ENCODE peak calls at places on chromosomes 7 and 10, in ten cellular contexts. One of them, this sample, is unnamed.

GRCh38 chr10:14386202-14386593 is 55.5 kb upstream of the FRMD4A start:
- DNase-seq in T-helper 1 cell: no peak
- DNase-seq in CD4-positive, CD25-positive, alpha-beta regulatory T cell: no peak
- DNase-seq in CMK: no peak
- DNase-seq in nephron progenitor cell: no peak
- DNase-seq in G401: no peak
- DNase-seq in left ventricle myocardium inferior: no peak
- DNase-seq in activated T-helper 1 cell treated with anti-CD3 and anti-CD28 coated beads, Interleukin-12 subunit alpha, Interleukin-12 subunit beta, Interleukin-2, Interleukin-4 antibody, amounts not matched to agents 30 ng/mL and 10 ng/mL and 1 ng/mL, durations not matched to agents 14 hours and 24 hours and 36 hours: no peak
- DNase-seq in NCI-H1417: no peak
- DNase-seq in NCI-H748 treated with DMSO at 0.1 percent for 48 hours: no peak
- DNase-seq in this sample: no peak

GRCh38 chr10:42753126-42753506 is 29.5 kb upstream of the BMS1 start:
- DNase-seq in CD4-positive, CD25-positive, alpha-beta regulatory T cell: peak; percentile 52
- DNase-seq in left ventricle myocardium inferior: peak; percentile 77
- DNase-seq in activated T-helper 1 cell treated with anti-CD3 and anti-CD28 coated beads, Interleukin-12 subunit alpha, Interleukin-12 subunit beta, Interleukin-2, Interleukin-4 antibody, amounts not matched to agents 30 ng/mL and 10 ng/mL and 1 ng/mL, durations not matched to agents 14 hours and 24 hours and 36 hours: peak; percentile 55
- DNase-seq in G401: peak; percentile 70
- DNase-seq in NCI-H1417: peak; percentile 62
- DNase-seq in NCI-H748 treated with DMSO at 0.1 percent for 48 hours: peak; percentile 8
- DNase-seq in T-helper 1 cell: no peak
- DNase-seq in CMK: no peak
- DNase-seq in nephron progenitor cell: peak; percentile 87
- DNase-seq in this sample: peak; percentile 57

GRCh38 chr7:92436843-92437445 is 10.3 kb upstream of the GATAD1 start:
- DNase-seq in G401: no peak
- DNase-seq in NCI-H1417: no peak
- DNase-seq in CMK: no peak
- DNase-seq in CD4-positive, CD25-positive, alpha-beta regulatory T cell: no peak
- DNase-seq in left ventricle myocardium inferior: no peak
- DNase-seq in NCI-H748 treated with DMSO at 0.1 percent for 48 hours: no peak
- DNase-seq in activated T-helper 1 cell treated with anti-CD3 and anti-CD28 coated beads, Interleukin-12 subunit alpha, Interleukin-12 subunit beta, Interleukin-2, Interleukin-4 antibody, amounts not matched to agents 30 ng/mL and 10 ng/mL and 1 ng/mL, durations not matched to agents 14 hours and 24 hours and 36 hours: no peak
- DNase-seq in nephron progenitor cell: no peak
- DNase-seq in T-helper 1 cell: no peak
- DNase-seq in this sample: no peak

GRCh38 chr10:47456096-47456485 is 27.8 kb downstream of the ANXA8 start:
- DNase-seq in nephron progenitor cell: no peak
- DNase-seq in T-helper 1 cell: no peak
- DNase-seq in CMK: no peak
- DNase-seq in activated T-helper 1 cell treated with anti-CD3 and anti-CD28 coated beads, Interleukin-12 subunit alpha, Interleukin-12 subunit beta, Interleukin-2, Interleukin-4 antibody, amounts not matched to agents 30 ng/mL and 10 ng/mL and 1 ng/mL, durations not matched to agents 14 hours and 24 hours and 36 hours: no peak
- DNase-seq in left ventricle myocardium inferior: no peak
- DNase-seq in CD4-positive, CD25-positive, alpha-beta regulatory T cell: no peak
- DNase-seq in G401: no peak
- DNase-seq in NCI-H1417: no peak
- DNase-seq in NCI-H748 treated with DMSO at 0.1 percent for 48 hours: no peak
- DNase-seq in this sample: no peak

GRCh38 chr7:23713285-23714235 is 3.5 kb downstream of the STK31 start:
- DNase-seq in left ventricle myocardium inferior: no peak
- DNase-seq in CMK: no peak
- DNase-seq in CD4-positive, CD25-positive, alpha-beta regulatory T cell: no peak
- DNase-seq in activated T-helper 1 cell treated with anti-CD3 and anti-CD28 coated beads, Interleukin-12 subunit alpha, Interleukin-12 subunit beta, Interleukin-2, Interleukin-4 antibody, amounts not matched to agents 30 ng/mL and 10 ng/mL and 1 ng/mL, durations not matched to agents 14 hours and 24 hours and 36 hours: no peak
- DNase-seq in G401: no peak
- DNase-seq in nephron progenitor cell: no peak
- DNase-seq in NCI-H748 treated with DMSO at 0.1 percent for 48 hours: no peak
- DNase-seq in T-helper 1 cell: no peak
- DNase-seq in NCI-H1417: no peak
- DNase-seq in this sample: no peak

GRCh38 chr10:33005322-33006282 is 47.6 kb upstream of the ITGB1 start:
- DNase-seq in NCI-H748 treated with DMSO at 0.1 percent for 48 hours: no peak
- DNase-seq in G401: peak; percentile 32
- DNase-seq in CMK: no peak
- DNase-seq in left ventricle myocardium inferior: peak; percentile 71
- DNase-seq in T-helper 1 cell: no peak
- DNase-seq in CD4-positive, CD25-positive, alpha-beta regulatory T cell: peak; percentile 21
- DNase-seq in NCI-H1417: no peak
- DNase-seq in nephron progenitor cell: peak; percentile 66
- DNase-seq in activated T-helper 1 cell treated with anti-CD3 and anti-CD28 coated beads, Interleukin-12 subunit alpha, Interleukin-12 subunit beta, Interleukin-2, Interleukin-4 antibody, amounts not matched to agents 30 ng/mL and 10 ng/mL and 1 ng/mL, durations not matched to agents 14 hours and 24 hours and 36 hours: no peak
- DNase-seq in this sample: no peak

GRCh38 chr7:112771166-112771565 is 19.0 kb downstream of the TMEM168 start:
- DNase-seq in T-helper 1 cell: no peak
- DNase-seq in CMK: no peak
- DNase-seq in G401: no peak
- DNase-seq in nephron progenitor cell: no peak
- DNase-seq in CD4-positive, CD25-positive, alpha-beta regulatory T cell: no peak
- DNase-seq in NCI-H1417: no peak
- DNase-seq in NCI-H748 treated with DMSO at 0.1 percent for 48 hours: no peak
- DNase-seq in activated T-helper 1 cell treated with anti-CD3 and anti-CD28 coated beads, Interleukin-12 subunit alpha, Interleukin-12 subunit beta, Interleukin-2, Interleukin-4 antibody, amounts not matched to agents 30 ng/mL and 10 ng/mL and 1 ng/mL, durations not matched to agents 14 hours and 24 hours and 36 hours: no peak
- DNase-seq in left ventricle myocardium inferior: no peak
- DNase-seq in this sample: no peak

GRCh38 chr10:13890233-13890616 is 303.5 kb downstream of the PRPF18 start:
- DNase-seq in T-helper 1 cell: no peak
- DNase-seq in NCI-H1417: no peak
- DNase-seq in CMK: no peak
- DNase-seq in G401: no peak
- DNase-seq in left ventricle myocardium inferior: no peak
- DNase-seq in CD4-positive, CD25-positive, alpha-beta regulatory T cell: no peak
- DNase-seq in activated T-helper 1 cell treated with anti-CD3 and anti-CD28 coated beads, Interleukin-12 subunit alpha, Interleukin-12 subunit beta, Interleukin-2, Interleukin-4 antibody, amounts not matched to agents 30 ng/mL and 10 ng/mL and 1 ng/mL, durations not matched to agents 14 hours and 24 hours and 36 hours: no peak
- DNase-seq in nephron progenitor cell: no peak
- DNase-seq in NCI-H748 treated with DMSO at 0.1 percent for 48 hours: no peak
- DNase-seq in this sample: no peak

GRCh38 chr7:20438665-20439376 is 108.1 kb downstream of the ITGB8 start:
- DNase-seq in T-helper 1 cell: no peak
- DNase-seq in nephron progenitor cell: no peak
- DNase-seq in CD4-positive, CD25-positive, alpha-beta regulatory T cell: no peak
- DNase-seq in NCI-H748 treated with DMSO at 0.1 percent for 48 hours: no peak
- DNase-seq in left ventricle myocardium inferior: no peak
- DNase-seq in NCI-H1417: no peak
- DNase-seq in activated T-helper 1 cell treated with anti-CD3 and anti-CD28 coated beads, Interleukin-12 subunit alpha, Interleukin-12 subunit beta, Interleukin-2, Interleukin-4 antibody, amounts not matched to agents 30 ng/mL and 10 ng/mL and 1 ng/mL, durations not matched to agents 14 hours and 24 hours and 36 hours: no peak
- DNase-seq in CMK: no peak
- DNase-seq in G401: no peak
- DNase-seq in this sample: no peak

GRCh38 chr7:88758355-88759215 is 915 bp upstream of the ZNF804B start:
- DNase-seq in left ventricle myocardium inferior: peak; percentile 16
- DNase-seq in NCI-H1417: peak; percentile 91
- DNase-seq in G401: peak; percentile 37
- DNase-seq in NCI-H748 treated with DMSO at 0.1 percent for 48 hours: peak; percentile 26
- DNase-seq in CMK: no peak
- DNase-seq in activated T-helper 1 cell treated with anti-CD3 and anti-CD28 coated beads, Interleukin-12 subunit alpha, Interleukin-12 subunit beta, Interleukin-2, Interleukin-4 antibody, amounts not matched to agents 30 ng/mL and 10 ng/mL and 1 ng/mL, durations not matched to agents 14 hours and 24 hours and 36 hours: no peak
- DNase-seq in T-helper 1 cell: no peak
- DNase-seq in nephron progenitor cell: peak; percentile 44
- DNase-seq in CD4-positive, CD25-positive, alpha-beta regulatory T cell: no peak
- DNase-seq in this sample: peak; percentile 6

GRCh38 chr7:151095123-151095797 is 9.0 kb downstream of the AGAP3 start:
- DNase-seq in CD4-positive, CD25-positive, alpha-beta regulatory T cell: no peak
- DNase-seq in G401: no peak
- DNase-seq in left ventricle myocardium inferior: no peak
- DNase-seq in T-helper 1 cell: no peak
- DNase-seq in NCI-H748 treated with DMSO at 0.1 percent for 48 hours: no peak
- DNase-seq in activated T-helper 1 cell treated with anti-CD3 and anti-CD28 coated beads, Interleukin-12 subunit alpha, Interleukin-12 subunit beta, Interleukin-2, Interleukin-4 antibody, amounts not matched to agents 30 ng/mL and 10 ng/mL and 1 ng/mL, durations not matched to agents 14 hours and 24 hours and 36 hours: no peak
- DNase-seq in NCI-H1417: no peak
- DNase-seq in CMK: no peak
- DNase-seq in nephron progenitor cell: no peak
- DNase-seq in this sample: no peak

GRCh38 chr7:37083311-37084096 is 359.2 kb upstream of the AOAH start:
- DNase-seq in nephron progenitor cell: no peak
- DNase-seq in T-helper 1 cell: no peak
- DNase-seq in CMK: no peak
- DNase-seq in NCI-H748 treated with DMSO at 0.1 percent for 48 hours: no peak
- DNase-seq in left ventricle myocardium inferior: peak; percentile 39
- DNase-seq in NCI-H1417: no peak
- DNase-seq in G401: peak; percentile 88
- DNase-seq in activated T-helper 1 cell treated with anti-CD3 and anti-CD28 coated beads, Interleukin-12 subunit alpha, Interleukin-12 subunit beta, Interleukin-2, Interleukin-4 antibody, amounts not matched to agents 30 ng/mL and 10 ng/mL and 1 ng/mL, durations not matched to agents 14 hours and 24 hours and 36 hours: no peak
- DNase-seq in CD4-positive, CD25-positive, alpha-beta regulatory T cell: no peak
- DNase-seq in this sample: no peak

GRCh38 chr10:44380829-44381600 is 3.9 kb downstream of the CXCL12 start:
- DNase-seq in activated T-helper 1 cell treated with anti-CD3 and anti-CD28 coated beads, Interleukin-12 subunit alpha, Interleukin-12 subunit beta, Interleukin-2, Interleukin-4 antibody, amounts not matched to agents 30 ng/mL and 10 ng/mL and 1 ng/mL, durations not matched to agents 14 hours and 24 hours and 36 hours: no peak
- DNase-seq in NCI-H748 treated with DMSO at 0.1 percent for 48 hours: no peak
- DNase-seq in CD4-positive, CD25-positive, alpha-beta regulatory T cell: no peak
- DNase-seq in left ventricle myocardium inferior: no peak
- DNase-seq in CMK: no peak
- DNase-seq in T-helper 1 cell: no peak
- DNase-seq in nephron progenitor cell: no peak
- DNase-seq in NCI-H1417: no peak
- DNase-seq in G401: peak; percentile 68
- DNase-seq in this sample: no peak

GRCh38 chr7:129729511-129729910 is 118.0 kb downstream of the NRF1 start:
- DNase-seq in CD4-positive, CD25-positive, alpha-beta regulatory T cell: no peak
- DNase-seq in NCI-H1417: no peak
- DNase-seq in NCI-H748 treated with DMSO at 0.1 percent for 48 hours: no peak
- DNase-seq in T-helper 1 cell: no peak
- DNase-seq in activated T-helper 1 cell treated with anti-CD3 and anti-CD28 coated beads, Interleukin-12 subunit alpha, Interleukin-12 subunit beta, Interleukin-2, Interleukin-4 antibody, amounts not matched to agents 30 ng/mL and 10 ng/mL and 1 ng/mL, durations not matched to agents 14 hours and 24 hours and 36 hours: no peak
- DNase-seq in G401: no peak
- DNase-seq in nephron progenitor cell: no peak
- DNase-seq in CMK: no peak
- DNase-seq in left ventricle myocardium inferior: no peak
- DNase-seq in this sample: no peak

GRCh38 chr10:119105155-119105554 is 1.2 kb downstream of the DENND10 start:
- DNase-seq in NCI-H748 treated with DMSO at 0.1 percent for 48 hours: no peak
- DNase-seq in nephron progenitor cell: no peak
- DNase-seq in left ventricle myocardium inferior: no peak
- DNase-seq in G401: no peak
- DNase-seq in NCI-H1417: no peak
- DNase-seq in CD4-positive, CD25-positive, alpha-beta regulatory T cell: no peak
- DNase-seq in CMK: no peak
- DNase-seq in T-helper 1 cell: no peak
- DNase-seq in activated T-helper 1 cell treated with anti-CD3 and anti-CD28 coated beads, Interleukin-12 subunit alpha, Interleukin-12 subunit beta, Interleukin-2, Interleukin-4 antibody, amounts not matched to agents 30 ng/mL and 10 ng/mL and 1 ng/mL, durations not matched to agents 14 hours and 24 hours and 36 hours: no peak
- DNase-seq in this sample: no peak

GRCh38 chr10:101224060-101224909 is 5.0 kb downstream of the LBX1 start:
- DNase-seq in left ventricle myocardium inferior: no peak
- DNase-seq in CD4-positive, CD25-positive, alpha-beta regulatory T cell: no peak
- DNase-seq in G401: no peak
- DNase-seq in activated T-helper 1 cell treated with anti-CD3 and anti-CD28 coated beads, Interleukin-12 subunit alpha, Interleukin-12 subunit beta, Interleukin-2, Interleukin-4 antibody, amounts not matched to agents 30 ng/mL and 10 ng/mL and 1 ng/mL, durations not matched to agents 14 hours and 24 hours and 36 hours: no peak
- DNase-seq in NCI-H1417: peak; percentile 60
- DNase-seq in T-helper 1 cell: no peak
- DNase-seq in nephron progenitor cell: peak; percentile 41
- DNase-seq in NCI-H748 treated with DMSO at 0.1 percent for 48 hours: no peak
- DNase-seq in CMK: no peak
- DNase-seq in this sample: no peak

GRCh38 chr7:17545348-17545747 is 246.9 kb downstream of the AHR start:
- DNase-seq in activated T-helper 1 cell treated with anti-CD3 and anti-CD28 coated beads, Interleukin-12 subunit alpha, Interleukin-12 subunit beta, Interleukin-2, Interleukin-4 antibody, amounts not matched to agents 30 ng/mL and 10 ng/mL and 1 ng/mL, durations not matched to agents 14 hours and 24 hours and 36 hours: no peak
- DNase-seq in G401: no peak
- DNase-seq in left ventricle myocardium inferior: no peak
- DNase-seq in T-helper 1 cell: no peak
- DNase-seq in NCI-H748 treated with DMSO at 0.1 percent for 48 hours: no peak
- DNase-seq in CMK: no peak
- DNase-seq in NCI-H1417: no peak
- DNase-seq in CD4-positive, CD25-positive, alpha-beta regulatory T cell: no peak
- DNase-seq in nephron progenitor cell: no peak
- DNase-seq in this sample: no peak